ENCODE peak calls at places on chromosomes 5 and 9, in four cellular contexts. K is GM12878, Q is HepG2, W is K562. N is an unnamed sample.

GRCh38 chr5:39213437-39214207 is 5.7 kb downstream of the FYB1 start:
- DNase-seq in W (no peak), K (no peak), Q (no peak), N (no peak)

GRCh38 chr5:178590141-178590923 is at the start of gene COL23A1:
- DNase-seq in W (peak), Q (no peak), K (no peak), N (peak)

GRCh38 chr9:93576296-93577044 is at the start of gene PHF2:
- DNase-seq in K (no peak), W (peak), Q (no peak), N (peak)

GRCh38 chr5:149581931-149582768 is 852 bp downstream of the ARHGEF37 start:
- DNase-seq in W (no peak), Q (no peak), K (no peak), N (no peak)

GRCh38 chr5:1268666-1269065 is 26.2 kb downstream of the TERT start:
- DNase-seq in K (no peak), W (no peak), Q (no peak), N (no peak)

GRCh38 chr9:37575921-37576721 is at the start of gene FBXO10:
- DNase-seq in Q (no peak), K (no peak), W (peak), N (peak)

GRCh38 chr9:133426011-133426410 is 3.8 kb downstream of the ADAMTS13 start:
- DNase-seq in Q (no peak), K (no peak), W (no peak), N (no peak)

GRCh38 chr5:141986072-141986471 is 17.2 kb downstream of the RNF14 start:
- DNase-seq in Q (peak), W (no peak), K (no peak), N (no peak)

GRCh38 chr9:27385606-27386005 is 88.7 kb upstream of the EQTN start:
- DNase-seq in Q (no peak), K (no peak), W (no peak), N (no peak)

GRCh38 chr9:95457769-95458168 is 59.0 kb downstream of the PTCH1 start:
- DNase-seq in Q (no peak), W (no peak), K (no peak), N (no peak)

GRCh38 chr9:116058421-116058820 is 95.2 kb upstream of the PAPPA start:
- DNase-seq in Q (no peak), K (no peak), W (no peak), N (no peak)

GRCh38 chr5:149775785-149776184 is 45.7 kb downstream of the PPARGC1B start:
- DNase-seq in Q (peak), K (peak), W (peak), N (peak)

GRCh38 chr9:103721056-103721455 is 373.1 kb upstream of the SMC2 start:
- DNase-seq in K (no peak), W (no peak), Q (no peak), N (no peak)

GRCh38 chr5:168312606-168313297 is 21.3 kb downstream of the WWC1 start:
- DNase-seq in K (no peak), Q (no peak), W (no peak), N (no peak)

GRCh38 chr5:156181656-156182055 is 145.3 kb upstream of the SGCD start:
- DNase-seq in Q (no peak), W (no peak), K (no peak), N (no peak)

GRCh38 chr9:34638138-34638445 is 505 bp upstream of the SIGMAR1 start:
- DNase-seq in Q (no peak), W (no peak), K (no peak), N (no peak)

GRCh38 chr9:35258665-35259474 is 97.1 kb downstream of the UNC13B start:
- DNase-seq in W (no peak), Q (peak), K (no peak), N (peak)

GRCh38 chr9:127728808-127729207 is 6.3 kb downstream of the TOR2A start:
- DNase-seq in W (no peak), Q (no peak), K (no peak), N (no peak)

GRCh38 chr9:93958121-93958874 is 3.1 kb upstream of the BARX1 start:
- DNase-seq in W (no peak), Q (no peak), K (no peak), N (no peak)

GRCh38 chr9:105458404-105458803 is 10.6 kb downstream of the FSD1L start:
- DNase-seq in Q (no peak), W (peak), K (no peak), N (no peak)

GRCh38 chr5:167944121-167944858 is 347.2 kb upstream of the WWC1 start:
- DNase-seq in W (no peak), K (no peak), Q (no peak), N (no peak)

GRCh38 chr5:172717481-172718195 is 53.4 kb downstream of the DUSP1 start:
- DNase-seq in W (no peak), K (no peak), Q (no peak), N (no peak)

GRCh38 chr5:113199122-113199905 is 222.7 kb downstream of the DCP2 start:
- DNase-seq in Q (no peak), W (no peak), K (no peak), N (no peak)

GRCh38 chr5:65861830-65862241 is 64.5 kb upstream of the ERBIN start:
- DNase-seq in K (no peak), W (no peak), Q (no peak), N (no peak)

DNA sequence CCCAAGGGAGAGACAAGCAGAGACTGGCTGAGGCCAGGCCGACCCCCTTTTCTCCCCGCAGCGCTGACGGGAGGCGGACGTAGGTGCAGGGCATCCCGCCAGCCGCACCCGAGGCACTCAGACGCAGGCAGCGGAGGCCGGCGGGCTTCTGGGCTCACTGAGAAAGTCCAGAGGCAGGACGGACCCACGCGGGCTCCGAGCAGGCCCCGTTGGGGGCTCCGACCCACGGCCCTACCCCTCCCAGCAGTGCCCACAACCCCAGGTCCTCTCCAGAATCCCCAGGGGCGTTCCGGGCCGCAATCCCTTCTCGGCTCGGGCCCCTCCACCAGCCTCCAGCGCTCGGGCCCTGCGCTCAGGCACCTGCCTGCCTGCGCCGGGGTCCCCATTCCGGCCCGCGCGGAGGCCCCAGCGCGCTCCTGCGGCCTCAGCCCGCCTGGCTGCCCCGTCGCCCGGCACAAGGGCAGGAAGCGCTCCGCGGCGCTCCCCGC is 501 bp downstream of the MTMR12 start:
- DNase-seq in K (no peak), Q (no peak), W (peak), N (peak)
- TF ChIP-seq TARDBP in K (no peak), Q (no peak), W (no peak), N (no peak)

GRCh38 chr5:17897776-17898175 is 263.5 kb downstream of the TAF11L14 start:
- DNase-seq in W (no peak), Q (no peak), K (no peak), N (no peak)
- TF ChIP-seq SP1 in W (no peak), Q (no peak), K (no peak), N (no peak)

GRCh38 chr9:136361047-136361756 is 2.3 kb downstream of the DNLZ start:
- DNase-seq in W (no peak), Q (no peak), K (no peak), N (no peak)
- TF ChIP-seq TARDBP in W (no peak), Q (no peak), K (no peak), N (no peak)

DNA sequence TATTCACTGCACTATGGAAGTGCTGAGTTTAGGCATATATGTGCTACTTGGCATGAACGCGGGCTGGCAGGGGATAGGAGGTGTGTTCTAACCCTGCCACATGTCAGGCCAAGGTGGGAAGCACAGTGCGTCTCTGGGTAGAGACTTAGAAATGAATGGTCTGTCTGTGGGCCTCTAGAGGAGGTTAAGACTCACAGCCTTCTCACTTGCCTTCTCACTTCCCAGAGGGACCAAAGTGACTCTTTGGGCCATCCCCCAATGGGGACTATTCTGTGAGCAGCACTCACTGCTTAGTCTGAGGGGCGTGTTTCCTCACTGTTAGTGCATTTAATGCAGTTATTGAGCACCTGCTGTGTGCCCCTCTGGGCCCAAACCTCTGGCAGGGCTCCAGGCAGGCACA is 2.4 kb upstream of the PITX1 start:
- DNase-seq in Q (no peak), W (no peak), K (no peak), N (no peak)
- TF ChIP-seq SP1 in Q (no peak), W (no peak), K (no peak), N (no peak)

DNA sequence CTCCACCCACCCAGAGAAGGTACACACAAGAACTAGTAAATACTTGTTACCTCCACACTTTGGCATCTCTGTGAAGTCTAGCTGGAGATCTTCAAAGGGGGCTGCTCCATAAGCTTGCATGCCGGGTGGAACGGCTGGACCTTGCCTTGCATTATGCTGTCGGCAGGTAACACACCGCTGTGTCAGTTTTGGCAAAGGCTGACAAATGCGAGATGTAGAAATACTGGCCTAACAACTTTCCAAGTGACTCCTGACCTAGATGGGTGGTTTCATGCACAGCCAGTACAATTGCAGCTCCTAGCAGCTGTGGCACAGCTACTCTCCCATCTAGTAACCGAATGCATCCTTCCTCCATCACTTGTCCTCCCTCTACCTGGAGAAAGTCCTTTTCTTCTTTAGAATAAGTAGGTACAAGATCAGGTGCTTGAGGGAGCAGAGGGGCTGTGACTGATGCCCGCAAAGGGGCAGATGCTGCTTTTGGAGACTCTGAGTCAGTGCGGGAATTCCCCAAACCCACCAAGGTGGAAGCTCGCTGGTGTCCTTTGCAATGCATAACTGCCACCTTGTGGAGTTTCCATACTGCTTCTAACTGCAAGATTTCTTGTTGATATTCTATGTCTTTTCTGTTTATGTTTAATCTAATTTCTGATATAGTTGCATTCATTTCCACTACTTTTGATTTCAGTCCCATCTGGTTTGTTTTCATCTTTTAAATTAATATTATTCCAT is 78.4 kb downstream of the TMEM161B start:
- DNase-seq in Q (no peak), K (no peak), W (no peak), N (no peak)
- TF ChIP-seq TARDBP in Q (no peak), K (no peak), W (no peak), N (no peak)

N was measured in HEK293T.